ENCODE peak calls at places on chromosomes 7 and 10, in ten cellular contexts. One of them, this sample, is unnamed.

GRCh38 chr10:73117976-73118743 is 7.9 kb downstream of the NUDT13 start:
- DNase-seq in germinal center: no peak
- DNase-seq in colonic mucosa: no peak
- DNase-seq in glutamatergic neuron: no peak
- DNase-seq in PC-9: peak
- DNase-seq in nephron progenitor cell: no peak
- DNase-seq in GM12891: no peak
- DNase-seq in brain microvascular endothelial cell: peak
- DNase-seq in RWPE1: peak
- DNase-seq in GF-D8: no peak
- DNase-seq in this sample: peak

GRCh38 chr7:137146552-137146961 is 197.0 kb downstream of the PTN start:
- DNase-seq in germinal center: no peak
- DNase-seq in colonic mucosa: no peak
- DNase-seq in glutamatergic neuron: no peak
- DNase-seq in PC-9: no peak
- DNase-seq in nephron progenitor cell: no peak
- DNase-seq in GM12891: no peak
- DNase-seq in brain microvascular endothelial cell: peak
- DNase-seq in RWPE1: no peak
- DNase-seq in GF-D8: no peak
- DNase-seq in this sample: no peak

GRCh38 chr7:101138149-101138870 is 11.4 kb downstream of the SERPINE1 start:
- DNase-seq in germinal center: peak
- DNase-seq in colonic mucosa: peak
- DNase-seq in glutamatergic neuron: peak
- DNase-seq in PC-9: peak
- DNase-seq in nephron progenitor cell: peak
- DNase-seq in GM12891: peak
- DNase-seq in brain microvascular endothelial cell: peak
- DNase-seq in RWPE1: peak
- DNase-seq in GF-D8: peak
- DNase-seq in this sample: peak

GRCh38 chr7:100803398-100804161 is 23.7 kb downstream of the EPHB4 start:
- DNase-seq in germinal center: peak
- DNase-seq in colonic mucosa: peak
- DNase-seq in glutamatergic neuron: peak
- DNase-seq in PC-9: peak
- DNase-seq in nephron progenitor cell: peak
- DNase-seq in GM12891: peak
- DNase-seq in brain microvascular endothelial cell: peak
- DNase-seq in RWPE1: peak
- DNase-seq in GF-D8: peak
- DNase-seq in this sample: peak

GRCh38 chr7:120857558-120858298 is at the start of gene TSPAN12:
- DNase-seq in germinal center: peak
- DNase-seq in colonic mucosa: peak
- DNase-seq in glutamatergic neuron: peak
- DNase-seq in PC-9: peak
- DNase-seq in nephron progenitor cell: peak
- DNase-seq in GM12891: peak
- DNase-seq in brain microvascular endothelial cell: peak
- DNase-seq in RWPE1: peak
- DNase-seq in GF-D8: no peak
- DNase-seq in this sample: no peak

GRCh38 chr7:108650487-108650886 is 80.8 kb downstream of the DNAJB9 start:
- DNase-seq in germinal center: no peak
- DNase-seq in colonic mucosa: no peak
- DNase-seq in glutamatergic neuron: no peak
- DNase-seq in PC-9: no peak
- DNase-seq in nephron progenitor cell: no peak
- DNase-seq in GM12891: no peak
- DNase-seq in brain microvascular endothelial cell: peak
- DNase-seq in RWPE1: no peak
- DNase-seq in GF-D8: no peak
- DNase-seq in this sample: no peak

GRCh38 chr10:91210014-91210413 is 10.4 kb upstream of the PCGF5 start:
- DNase-seq in germinal center: no peak
- DNase-seq in colonic mucosa: peak
- DNase-seq in glutamatergic neuron: no peak
- DNase-seq in PC-9: no peak
- DNase-seq in nephron progenitor cell: no peak
- DNase-seq in GM12891: no peak
- DNase-seq in brain microvascular endothelial cell: no peak
- DNase-seq in RWPE1: no peak
- DNase-seq in GF-D8: no peak
- DNase-seq in this sample: no peak

GRCh38 chr7:107115762-107116540 is 52.9 kb upstream of the HBP1 start:
- DNase-seq in germinal center: no peak
- DNase-seq in colonic mucosa: no peak
- DNase-seq in glutamatergic neuron: no peak
- DNase-seq in PC-9: no peak
- DNase-seq in nephron progenitor cell: no peak
- DNase-seq in GM12891: no peak
- DNase-seq in brain microvascular endothelial cell: no peak
- DNase-seq in RWPE1: no peak
- DNase-seq in GF-D8: no peak
- DNase-seq in this sample: no peak

GRCh38 chr7:64874114-64874513 is 29.0 kb upstream of the ZNF273 start:
- DNase-seq in germinal center: no peak
- DNase-seq in colonic mucosa: no peak
- DNase-seq in glutamatergic neuron: no peak
- DNase-seq in PC-9: no peak
- DNase-seq in nephron progenitor cell: no peak
- DNase-seq in GM12891: no peak
- DNase-seq in brain microvascular endothelial cell: no peak
- DNase-seq in RWPE1: no peak
- DNase-seq in GF-D8: no peak
- DNase-seq in this sample: no peak

GRCh38 chr7:106418526-106418925 is 133.7 kb upstream of the NAMPT start:
- DNase-seq in germinal center: no peak
- DNase-seq in colonic mucosa: no peak
- DNase-seq in glutamatergic neuron: no peak
- DNase-seq in PC-9: peak
- DNase-seq in nephron progenitor cell: no peak
- DNase-seq in GM12891: no peak
- DNase-seq in brain microvascular endothelial cell: no peak
- DNase-seq in RWPE1: no peak
- DNase-seq in GF-D8: no peak
- DNase-seq in this sample: no peak

GRCh38 chr10:49608925-49609282 is 1.2 kb upstream of the SLC18A3 start:
- DNase-seq in germinal center: no peak
- DNase-seq in colonic mucosa: no peak
- DNase-seq in glutamatergic neuron: peak
- DNase-seq in PC-9: no peak
- DNase-seq in nephron progenitor cell: peak
- DNase-seq in GM12891: no peak
- DNase-seq in brain microvascular endothelial cell: no peak
- DNase-seq in RWPE1: no peak
- DNase-seq in GF-D8: no peak
- DNase-seq in this sample: no peak

GRCh38 chr10:92242910-92243671 is 47.8 kb downstream of the CPEB3 start:
- DNase-seq in germinal center: peak
- DNase-seq in colonic mucosa: peak
- DNase-seq in glutamatergic neuron: peak
- DNase-seq in PC-9: peak
- DNase-seq in nephron progenitor cell: peak
- DNase-seq in GM12891: no peak
- DNase-seq in brain microvascular endothelial cell: peak
- DNase-seq in RWPE1: peak
- DNase-seq in GF-D8: peak
- DNase-seq in this sample: peak

This sample was measured in Karpas-422.